ENCODE peak calls at places on chromosomes 13 and 19, in seven cellular contexts. P, I, V, W, G, M and Q are unnamed samples.
A peak's percentile ranks its signal among the peaks of the same experiment; 100 is the strongest.

GRCh38 chr13:46469064-46469463 is 82.0 kb upstream of the RUBCNL start:
- DNase-seq in P (no peak), I (peak; percentile 87), V (no peak), W (peak; percentile 72), G (no peak), M (no peak), Q (no peak)

GRCh38 chr19:17307876-17308377 is 1.4 kb upstream of the DDA1 start:
- DNase-seq in P (no peak), I (no peak), V (no peak), W (no peak), G (no peak), M (no peak), Q (no peak)

GRCh38 chr19:18589380-18590272 is 1.0 kb downstream of the REX1BD start:
- DNase-seq in P (peak; percentile 72), I (peak; percentile 48), V (peak; percentile 90), W (peak; percentile 91), G (peak; percentile 90), M (peak; percentile 83), Q (no peak)

GRCh38 chr19:10854350-10855089 is 6.3 kb downstream of the C19orf38 start:
- DNase-seq in P (no peak), I (no peak), V (no peak), W (no peak), G (no peak), M (no peak), Q (no peak)

GRCh38 chr19:347946-348861 is 3.6 kb upstream of the MIER2 start:
- DNase-seq in P (no peak), I (no peak), V (peak; percentile 54), W (peak; percentile 11), G (peak; percentile 31), M (no peak), Q (no peak)

GRCh38 chr13:39451860-39452301 is 151.1 kb downstream of the LHFPL6 start:
- DNase-seq in P (no peak), I (peak; percentile 58), V (no peak), W (no peak), G (no peak), M (no peak), Q (no peak)

GRCh38 chr19:17086129-17086528 is 10.6 kb downstream of the MYO9B start:
- DNase-seq in P (no peak), I (no peak), V (no peak), W (no peak), G (no peak), M (no peak), Q (peak; percentile 58)

GRCh38 chr19:33866696-33867095 is 70.0 kb downstream of the KCTD15 start:
- DNase-seq in P (no peak), I (no peak), V (no peak), W (no peak), G (no peak), M (no peak), Q (no peak)

GRCh38 chr19:571127-571974 is 1.0 kb upstream of the BSG start:
- DNase-seq in P (peak; percentile 19), I (peak; percentile 40), V (peak; percentile 76), W (peak; percentile 61), G (peak; percentile 71), M (peak; percentile 72), Q (no peak)

GRCh38 chr13:37058801-37059135 is 720 bp downstream of the SUPT20H start:
- DNase-seq in P (peak; percentile 27), I (no peak), V (no peak), W (peak; percentile 64), G (peak; percentile 35), M (no peak), Q (no peak)

GRCh38 chr19:29255912-29256311 is 43.0 kb upstream of the UQCRFS1 start:
- DNase-seq in P (no peak), I (no peak), V (no peak), W (no peak), G (no peak), M (no peak), Q (no peak)

DNA sequence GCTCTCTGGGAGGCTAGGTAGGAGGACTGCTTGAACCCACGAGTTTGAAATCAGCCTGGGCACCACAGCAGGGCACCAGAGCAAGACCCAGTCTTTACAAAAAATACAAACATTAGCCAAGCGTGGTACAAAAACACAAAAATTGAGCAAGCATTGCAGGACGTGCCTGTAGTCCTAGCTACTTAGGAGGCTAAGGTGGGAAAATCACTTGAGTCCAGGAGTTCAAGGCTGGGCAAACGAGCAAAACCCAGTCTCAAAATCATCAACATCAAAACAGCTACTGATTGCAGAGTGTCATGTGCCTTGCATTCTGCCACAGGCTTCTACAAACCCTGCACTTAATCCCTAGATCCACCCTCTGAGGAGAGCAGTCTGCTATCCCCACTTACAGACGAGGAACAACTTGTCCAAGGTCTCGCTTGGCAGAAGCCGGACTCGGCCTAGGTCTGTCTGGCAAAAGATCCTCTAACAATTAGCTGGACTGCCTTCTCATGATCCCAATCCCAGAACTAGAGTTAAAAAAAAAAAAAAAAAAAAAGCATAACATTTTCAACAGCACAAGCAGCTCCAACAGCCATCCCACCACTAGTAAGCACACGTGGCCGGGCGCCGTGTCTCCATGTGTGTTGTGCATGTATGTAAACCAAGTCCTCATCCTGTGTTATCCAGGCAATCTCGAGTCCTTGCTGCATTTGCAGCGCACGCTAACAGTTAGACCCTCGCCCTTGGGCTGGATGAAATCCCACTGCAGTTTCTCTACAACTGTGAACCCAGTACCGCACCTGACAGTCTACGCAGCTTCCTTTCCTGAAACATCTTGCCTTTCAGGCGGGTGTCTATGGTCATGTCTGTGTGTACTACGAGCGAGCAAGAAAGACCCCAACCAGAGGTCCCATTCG is 2.0 kb downstream of the PPP6R1 start:
- DNase-seq in P (no peak), I (no peak), V (no peak), W (peak; percentile 41), G (no peak), M (no peak), Q (no peak)
- H3K27ac ChIP-seq in P (peak overlapping the region; percentile 91), I (peak overlapping the region; percentile 1), V (no peak overlapping the region), W (peak overlapping the region; percentile 78), G (no peak overlapping the region), M (peak overlapping the region; percentile 95), Q (peak overlapping the region; percentile 46)

DNA sequence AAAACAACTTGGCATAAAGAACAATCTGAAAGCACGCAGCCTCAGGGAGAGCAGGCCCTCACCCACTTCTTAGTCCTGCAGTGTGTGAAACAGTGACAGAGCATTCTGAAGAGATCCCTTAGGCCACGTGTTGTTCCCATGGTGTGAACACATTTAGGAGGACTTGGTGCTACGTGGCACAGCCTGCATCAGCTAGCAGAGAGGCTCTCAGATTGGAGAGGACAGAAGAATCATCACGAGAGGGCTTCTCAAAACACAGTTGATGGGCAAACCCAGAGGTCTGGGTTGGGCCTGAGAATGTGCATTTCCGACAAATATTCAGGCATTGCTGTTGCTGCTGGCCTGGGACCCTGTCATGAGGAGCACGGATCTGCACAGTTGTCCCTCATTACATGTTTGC is 26.1 kb upstream of the TFDP1 start:
- DNase-seq in P (no peak), I (no peak), V (no peak), W (peak; percentile 30), G (no peak), M (no peak), Q (no peak)
- H3K27ac ChIP-seq in P (no peak overlapping the region), I (no peak overlapping the region), V (no peak overlapping the region), W (no peak overlapping the region), G (no peak overlapping the region), M (no peak overlapping the region), Q (no peak overlapping the region)

GRCh38 chr19:38384209-38385027 is 3.4 kb downstream of the GGN start:
- DNase-seq in P (no peak), I (peak; percentile 28), V (no peak), W (peak; percentile 49), G (peak; percentile 74), M (no peak), Q (no peak)

GRCh38 chr19:38383184-38383583 is 4.7 kb downstream of the GGN start:
- DNase-seq in P (no peak), I (no peak), V (no peak), W (no peak), G (no peak), M (no peak), Q (no peak)

GRCh38 chr19:38383743-38384142 is 4.1 kb downstream of the GGN start:
- DNase-seq in P (no peak), I (no peak), V (no peak), W (no peak), G (no peak), M (no peak), Q (no peak)

GRCh38 chr19:38378866-38379265 is 4.5 kb downstream of the PSMD8 start:
- DNase-seq in P (no peak), I (no peak), V (no peak), W (peak; percentile 58), G (no peak), M (no peak), Q (no peak)

GRCh38 chr19:38381138-38381537 is 6.7 kb downstream of the GGN start:
- DNase-seq in P (no peak), I (no peak), V (no peak), W (no peak), G (no peak), M (no peak), Q (no peak)
- H3K27ac ChIP-seq in P (no peak overlapping the region), I (no peak overlapping the region), V (no peak overlapping the region), W (no peak overlapping the region), G (no peak overlapping the region), M (no peak overlapping the region), Q (no peak overlapping the region)

DNA sequence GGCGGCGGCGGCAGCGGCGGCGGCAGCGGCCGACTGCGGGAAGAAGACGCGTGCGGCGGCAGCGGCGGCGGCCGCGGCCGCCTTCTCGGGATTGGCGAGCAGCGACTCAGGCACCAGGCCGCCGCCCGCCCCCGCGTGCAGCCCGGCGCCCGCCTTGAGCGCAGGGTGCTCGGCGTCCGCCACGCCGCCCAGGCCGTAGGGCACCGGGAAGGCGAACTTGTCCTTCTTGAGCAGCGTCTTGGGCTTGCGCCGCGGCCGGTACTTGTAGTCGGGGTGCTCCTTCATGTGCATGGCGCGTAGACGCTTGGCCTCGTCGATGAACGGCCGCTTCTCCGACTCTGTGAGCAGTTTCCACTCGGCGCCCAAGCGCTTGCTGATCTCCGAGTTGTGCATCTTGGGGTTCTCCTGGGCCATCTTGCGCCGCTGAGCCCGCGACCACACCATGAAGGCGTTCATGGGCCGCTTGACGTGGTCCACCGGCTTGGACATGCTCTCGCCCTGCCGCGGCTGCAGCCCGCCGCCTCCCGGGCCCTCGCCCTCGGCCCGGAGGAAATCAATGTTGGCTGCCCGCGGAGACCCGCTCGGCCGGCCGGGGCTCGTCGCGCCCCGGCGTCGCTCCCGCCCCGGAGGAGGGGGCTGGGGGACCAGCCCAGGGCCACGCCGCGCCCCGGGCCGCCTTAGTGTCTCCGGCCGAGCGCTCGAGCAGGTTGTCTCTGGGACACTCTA is 621 bp downstream of the SOX21 start:
- DNase-seq in P (no peak), I (peak; percentile 37), V (no peak), W (peak; percentile 39), G (peak; percentile 61), M (no peak), Q (no peak)
- H3K27ac ChIP-seq in P (no peak overlapping the region), I (no peak overlapping the region), V (no peak overlapping the region), W (no peak overlapping the region), G (peak overlapping the region; percentile 100), M (no peak overlapping the region), Q (peak overlapping the region; percentile 44)